ENCODE peak calls at places on chromosome 17, in nine cellular contexts. C, Z, N, T, X, P, H, F and O are unnamed samples.

GRCh38 chr17:46863383-46864121 is 12.2 kb downstream of the WNT9B start:
- DNase-seq in C (no peak), Z (no peak), N (no peak), T (no peak), X (no peak), P (no peak), H (no peak), F (no peak), O (no peak)

GRCh38 chr17:82444941-82445521 is 5.5 kb downstream of the CYBC1 start:
- DNase-seq in C (no peak), Z (no peak), N (no peak), T (no peak), X (no peak), P (no peak), H (peak; percentile 59), F (no peak), O (peak; percentile 45)

GRCh38 chr17:48603959-48604769 is 622 bp downstream of the HOXB6 start:
- DNase-seq in C (no peak), Z (no peak), N (peak; percentile 69), T (peak; percentile 88), X (peak; percentile 76), P (no peak), H (no peak), F (no peak), O (no peak)

GRCh38 chr17:41456206-41456605 is 11.0 kb downstream of the KRT32 start:
- DNase-seq in C (no peak), Z (no peak), N (peak; percentile 22), T (peak; percentile 25), X (no peak), P (no peak), H (no peak), F (peak; percentile 17), O (no peak)

GRCh38 chr17:9050801-9051401 is 29.6 kb downstream of the NTN1 start:
- DNase-seq in C (no peak), Z (no peak), N (peak; percentile 72), T (peak; percentile 56), X (no peak), P (no peak), H (no peak), F (no peak), O (no peak)

GRCh38 chr17:17354560-17355357 is 51.6 kb downstream of the NT5M start:
- DNase-seq in C (peak; percentile 58), Z (peak; percentile 58), N (peak; percentile 92), T (peak; percentile 78), X (peak; percentile 89), P (no peak), H (peak; percentile 70), F (peak; percentile 47), O (peak; percentile 78)

GRCh38 chr17:5629133-5629532 is 44.8 kb upstream of the NLRP1 start:
- DNase-seq in C (no peak), Z (no peak), N (no peak), T (no peak), X (no peak), P (no peak), H (no peak), F (no peak), O (no peak)

GRCh38 chr17:65122836-65123756 is 14.1 kb upstream of the RGS9 start:
- DNase-seq in C (peak; percentile 70), Z (peak; percentile 79), N (peak; percentile 97), T (peak; percentile 94), X (peak; percentile 92), P (no peak), H (peak; percentile 85), F (peak; percentile 83), O (peak; percentile 93)

GRCh38 chr17:14621826-14622621 is 321.1 kb downstream of the HS3ST3B1 start:
- DNase-seq in C (no peak), Z (no peak), N (no peak), T (no peak), X (no peak), P (no peak), H (no peak), F (no peak), O (no peak)

GRCh38 chr17:33266611-33267010 is 26.5 kb downstream of the ASIC2 start:
- DNase-seq in C (no peak), Z (no peak), N (no peak), T (no peak), X (no peak), P (no peak), H (no peak), F (no peak), O (no peak)

GRCh38 chr17:36808181-36808661 is 129.1 kb upstream of the LHX1 start:
- DNase-seq in C (no peak), Z (no peak), N (peak; percentile 78), T (no peak), X (no peak), P (no peak), H (no peak), F (no peak), O (peak; percentile 20)

GRCh38 chr17:55723488-55723848 is 804 bp upstream of the TMEM100 start:
- DNase-seq in C (no peak), Z (no peak), N (no peak), T (no peak), X (no peak), P (no peak), H (no peak), F (no peak), O (no peak)

GRCh38 chr17:17554266-17554665 is 37.2 kb downstream of the PEMT start:
- DNase-seq in C (no peak), Z (no peak), N (no peak), T (no peak), X (no peak), P (no peak), H (no peak), F (no peak), O (no peak)

GRCh38 chr17:9211133-9211765 is 189.9 kb downstream of the NTN1 start:
- DNase-seq in C (no peak), Z (no peak), N (no peak), T (no peak), X (no peak), P (no peak), H (no peak), F (no peak), O (no peak)

GRCh38 chr17:68450391-68450790 is 6.9 kb downstream of the WIPI1 start:
- DNase-seq in C (no peak), Z (no peak), N (no peak), T (no peak), X (no peak), P (no peak), H (no peak), F (no peak), O (no peak)

GRCh38 chr17:17156107-17156506 is 50.0 kb downstream of the PLD6 start:
- DNase-seq in C (no peak), Z (no peak), N (no peak), T (no peak), X (no peak), P (no peak), H (no peak), F (no peak), O (no peak)

GRCh38 chr17:38868095-38868967 is 1.5 kb upstream of the LASP1 start:
- DNase-seq in C (no peak), Z (peak; percentile 75), N (peak; percentile 74), T (peak; percentile 71), X (peak; percentile 77), P (no peak), H (peak; percentile 52), F (peak; percentile 70), O (peak; percentile 20)

GRCh38 chr17:38869647-38870258 is at the start of gene LASP1:
- DNase-seq in C (peak; percentile 79), Z (peak; percentile 89), N (peak; percentile 88), T (peak; percentile 90), X (peak; percentile 96), P (peak; percentile 69), H (peak; percentile 89), F (peak; percentile 77), O (peak; percentile 92)

GRCh38 chr17:38871247-38871991 is 1.6 kb downstream of the LASP1 start:
- DNase-seq in C (no peak), Z (peak; percentile 83), N (peak; percentile 65), T (peak; percentile 94), X (peak; percentile 94), P (no peak), H (peak; percentile 91), F (peak; percentile 98), O (peak; percentile 52)

GRCh38 chr17:38870259-38871165 is 654 bp downstream of the LASP1 start:
- DNase-seq in C (no peak), Z (peak; percentile 91), N (peak; percentile 80), T (peak; percentile 73), X (peak; percentile 91), P (no peak), H (peak; percentile 72), F (peak; percentile 40), O (peak; percentile 67)

GRCh38 chr17:38868968-38869646 is 751 bp upstream of the LASP1 start:
- DNase-seq in C (peak; percentile 77), Z (peak; percentile 96), N (peak; percentile 73), T (peak; percentile 92), X (peak; percentile 96), P (peak; percentile 45), H (peak; percentile 93), F (peak; percentile 90), O (peak; percentile 82)
- TF ChIP-seq CTCF in C (no peak), Z (no peak), N (peak; percentile 56), T (peak; percentile 51), X (no peak), P (no peak), H (peak; percentile 40), F (peak; percentile 77), O (peak; percentile 37)

GRCh38 chr17:57425903-57426574 is 169.7 kb downstream of the MSI2 start:
- DNase-seq in C (no peak), Z (no peak), N (peak; percentile 40), T (no peak), X (no peak), P (no peak), H (no peak), F (no peak), O (no peak)
- H3K4me1 ChIP-seq in C (no peaks in the 10 kb centered on the region), Z (peaks cover 6% of the 10 kb centered on the region), N (peaks cover 25% of the 10 kb centered on the region), T (peaks cover 24% of the 10 kb centered on the region), X (peaks cover 3% of the 10 kb centered on the region), P (peaks cover 9% of the 10 kb centered on the region), H (no peaks in the 10 kb centered on the region), F (peaks cover 39% of the 10 kb centered on the region), O (peaks cover 7% of the 10 kb centered on the region)

DNA sequence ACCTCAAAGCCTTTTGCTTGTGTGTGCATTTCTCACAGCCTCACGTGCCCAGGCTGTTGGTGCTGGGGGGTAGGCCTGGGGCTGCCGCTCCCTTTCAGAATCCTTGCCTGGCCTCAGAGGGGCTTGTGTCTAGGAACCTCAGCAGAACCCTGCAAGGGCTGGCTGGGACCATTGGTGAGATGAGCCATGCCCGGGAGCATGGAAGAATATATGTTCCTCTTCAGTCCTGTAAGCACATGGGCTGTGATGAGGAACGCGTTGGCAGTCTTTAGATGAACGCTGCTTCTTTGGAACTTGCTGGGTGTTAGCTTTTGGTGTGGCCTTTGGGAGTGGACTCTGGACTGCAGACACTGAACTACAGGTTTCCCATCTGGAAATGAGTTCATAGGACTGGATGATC is 32.0 kb upstream of the SLC5A10 start:
- DNase-seq in C (no peak), Z (no peak), N (no peak), T (peak; percentile 62), X (peak; percentile 63), P (no peak), H (no peak), F (peak; percentile 43), O (no peak)
- TF ChIP-seq CTCF in C (no peak), Z (no peak), N (no peak), T (no peak), X (no peak), P (no peak), H (no peak), F (no peak), O (no peak)

DNA sequence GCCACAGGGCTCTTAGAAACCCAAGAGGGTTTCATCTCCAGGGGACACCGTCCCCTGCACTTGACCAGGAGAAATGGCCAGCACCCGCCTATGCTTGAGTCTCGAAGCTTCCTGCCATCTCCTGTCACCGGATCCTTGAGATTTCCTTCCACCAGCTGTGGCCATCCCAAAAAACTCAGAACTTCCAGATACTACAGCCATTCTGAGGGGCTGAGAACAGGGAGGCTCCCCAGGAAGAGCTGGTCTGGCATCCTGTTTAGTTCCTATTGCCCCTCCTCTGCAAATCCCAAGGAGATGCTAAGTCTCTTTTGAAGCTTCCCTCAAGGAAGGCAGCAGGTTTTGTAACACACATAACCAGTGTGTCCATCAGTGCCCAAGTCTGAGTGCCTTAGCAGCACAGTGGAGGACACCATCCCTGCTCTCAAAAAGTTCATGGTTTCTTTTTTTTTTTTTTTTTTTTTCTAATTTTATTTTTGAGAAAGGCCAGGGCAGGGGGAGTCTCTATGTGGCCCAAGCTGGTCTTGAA is 2.0 kb downstream of the UBALD2 start:
- DNase-seq in C (no peak), Z (no peak), N (no peak), T (no peak), X (no peak), P (no peak), H (no peak), F (no peak), O (no peak)
- H3K4me1 ChIP-seq in C (peaks cover 78% of the 10 kb centered on the region), Z (peaks cover 66% of the 10 kb centered on the region), N (peaks cover 30% of the 10 kb centered on the region), T (peaks cover 25% of the 10 kb centered on the region), X (peaks cover 15% of the 10 kb centered on the region), P (peaks cover 84% of the 10 kb centered on the region), H (peaks cover 80% of the 10 kb centered on the region), F (peaks cover 72% of the 10 kb centered on the region), O (peaks cover 50% of the 10 kb centered on the region)